ENCODE peak calls at places on chromosomes 11 and 22, in five cellular contexts. C is lower lobe of right lung, L is astrocyte of the spinal cord, E is GM06990, H is fibroblast of lung. F is an unnamed sample.

GRCh38 chr11:57469268-57469667 is 8.9 kb downstream of the RTN4RL2 start:
- DNase-seq in H (no peak), L (no peak), E (no peak), C (no peak), F (no peak)

GRCh38 chr22:50016988-50017700 is 4.6 kb upstream of the IL17REL start:
- DNase-seq in C (peak), H (no peak), L (no peak), E (peak), F (no peak)

GRCh38 chr11:83367745-83368144 is 81.6 kb upstream of the CCDC90B start:
- DNase-seq in C (no peak), H (no peak), L (no peak), E (no peak), F (no peak)

GRCh38 chr11:86365566-86365965 is 9.1 kb upstream of the CCDC81 start:
- DNase-seq in C (no peak), E (no peak), L (no peak), H (peak), F (peak)

GRCh38 chr11:94281321-94281720 is 23.1 kb upstream of the IZUMO1R start:
- DNase-seq in H (no peak), C (no peak), E (no peak), L (no peak), F (no peak)

GRCh38 chr22:29343313-29343805 is 27.9 kb upstream of the RASL10A start:
- DNase-seq in H (peak), E (no peak), L (peak), C (peak), F (peak)

GRCh38 chr11:69302447-69302846 is 8.5 kb downstream of the MYEOV start:
- DNase-seq in E (no peak), C (no peak), L (no peak), H (no peak), F (no peak)

GRCh38 chr11:102260241-102260640 is 57.0 kb upstream of the BIRC3 start:
- DNase-seq in L (peak), E (no peak), H (no peak), C (no peak), F (no peak)

GRCh38 chr22:18113680-18114394 is 3.2 kb downstream of the TUBA8 start:
- DNase-seq in C (no peak), E (no peak), H (no peak), L (no peak), F (no peak)

GRCh38 chr22:43393845-43394474 is 17.9 kb upstream of the MPPED1 start:
- DNase-seq in C (no peak), L (no peak), E (no peak), H (no peak), F (no peak)

GRCh38 chr11:122512688-122513087 is 142.8 kb upstream of the UBASH3B start:
- DNase-seq in L (no peak), H (no peak), E (no peak), C (no peak), F (no peak)

GRCh38 chr11:3665336-3666022 is 5.7 kb downstream of the CHRNA10 start:
- DNase-seq in E (no peak), H (no peak), C (no peak), L (no peak), F (no peak)

GRCh38 chr11:103673773-103674172 is 362.7 kb upstream of the DDI1 start:
- DNase-seq in L (peak), H (peak), E (no peak), C (no peak), F (peak)

GRCh38 chr11:132718711-132719641 is 813.3 kb downstream of the OPCML start:
- DNase-seq in C (no peak), E (no peak), H (no peak), L (peak), F (no peak)

DNA sequence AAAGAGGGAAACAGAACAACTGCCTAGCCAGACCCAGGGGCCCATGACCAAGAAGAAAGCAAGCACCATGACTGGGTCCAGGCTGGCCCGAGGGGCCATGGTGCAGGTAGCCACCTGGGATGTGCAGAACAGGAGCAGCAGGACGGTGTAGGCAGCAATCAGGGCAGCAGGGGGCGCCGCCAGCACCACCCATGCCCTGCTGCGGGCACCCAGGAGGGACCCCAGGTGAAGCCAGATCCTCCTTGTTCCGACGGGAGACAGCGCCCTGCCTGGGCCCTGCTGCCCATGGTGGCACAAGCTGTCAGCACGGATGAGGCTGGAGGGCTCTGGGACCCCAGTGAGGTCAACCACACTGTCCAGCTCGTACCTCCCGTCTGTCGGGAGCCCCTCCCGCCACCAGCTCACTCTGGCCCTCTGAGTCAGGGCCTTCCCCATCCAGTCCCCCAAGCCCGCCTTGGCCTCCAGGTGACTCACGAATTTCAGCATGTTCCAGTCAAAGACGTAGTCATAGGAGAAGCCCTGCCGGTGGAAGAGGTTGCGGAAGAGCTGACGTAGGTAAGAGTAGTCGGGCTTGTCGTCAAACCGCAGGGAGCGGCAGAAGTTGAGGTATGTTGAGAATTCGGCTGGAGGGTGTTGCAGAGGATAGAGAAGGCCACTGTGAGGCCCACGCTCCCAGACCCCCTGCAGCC is 18.8 kb downstream of the CSNK1E start:
- DNase-seq in E (no peak), H (peak), C (no peak), L (peak), F (peak)
- TF ChIP-seq CTCF in E (peak), H (peak), C (peak), L (peak), F (peak)

DNA sequence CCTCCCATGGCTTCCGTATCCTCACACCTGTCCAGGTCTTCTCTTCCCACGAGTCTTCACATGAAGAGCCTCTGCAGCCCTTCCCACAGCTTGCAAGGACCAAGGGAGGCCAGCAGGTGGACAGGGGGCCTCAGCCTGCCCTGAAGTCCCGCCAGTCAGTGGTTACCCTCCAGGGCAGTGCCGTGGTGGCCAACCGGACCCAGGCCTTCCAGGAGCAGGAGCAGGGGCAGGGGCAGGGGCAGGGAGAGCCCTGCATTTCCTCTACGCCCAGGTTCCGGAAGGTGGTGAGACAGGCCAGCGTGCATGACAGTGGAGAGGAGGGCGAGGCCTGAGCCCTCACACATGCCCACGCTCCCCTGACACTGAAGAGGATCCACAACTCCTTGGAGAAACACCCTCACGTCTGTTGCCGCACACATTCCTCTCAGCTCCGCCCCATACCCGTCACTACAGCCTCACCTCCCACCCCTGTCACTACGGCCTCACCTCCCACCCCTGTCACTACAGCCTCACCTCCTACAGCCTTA is 8.3 kb downstream of the SSH3 start:
- DNase-seq in L (no peak), H (no peak), C (no peak), E (no peak), F (no peak)
- H3K4me3 ChIP-seq in L (no peak), H (no peak), C (no peak), E (no peak), F (no peak)

GRCh38 chr11:67051945-67052488 is 4.6 kb upstream of the RHOD start:
- DNase-seq in C (no peak), E (no peak), H (no peak), L (no peak), F (no peak)

GRCh38 chr11:67053896-67054850 is 2.5 kb upstream of the RHOD start:
- DNase-seq in C (no peak), L (peak), H (peak), E (no peak), F (peak)

GRCh38 chr11:67052891-67053290 is 3.8 kb upstream of the RHOD start:
- DNase-seq in H (no peak), E (no peak), C (no peak), L (no peak), F (no peak)

GRCh38 chr11:67050139-67050538 is 6.5 kb upstream of the RHOD start:
- DNase-seq in C (no peak), E (no peak), H (no peak), L (no peak), F (no peak)

DNA sequence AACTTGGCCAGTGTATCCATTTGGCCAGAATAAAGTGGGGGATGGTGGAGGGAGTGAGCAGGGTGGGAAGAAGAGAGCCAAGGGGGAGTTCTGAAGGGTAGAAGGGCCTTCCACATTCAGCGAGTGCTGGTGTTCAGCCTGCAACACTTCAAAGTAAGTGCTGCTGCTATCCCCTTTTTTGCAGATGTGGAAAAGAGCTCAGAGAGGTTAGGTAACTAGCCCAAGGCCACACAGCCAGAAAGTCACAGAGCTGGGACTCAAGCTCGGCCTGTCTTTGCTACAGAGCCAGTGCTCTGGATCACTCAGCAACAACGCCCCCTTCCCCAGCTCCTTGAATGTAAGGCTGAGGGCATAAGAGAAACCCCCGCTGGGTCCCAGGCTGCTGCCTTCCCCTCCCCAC is 5.2 kb upstream of the RHOD start:
- DNase-seq in C (no peak), H (no peak), E (no peak), L (no peak), F (no peak)
- TF ChIP-seq CTCF in C (no peak), H (no peak), E (no peak), L (no peak), F (no peak)

GRCh38 chr22:33871935-33872334 is 48.3 kb downstream of the LARGE1 start:
- DNase-seq in L (no peak), E (no peak), C (no peak), H (no peak), F (peak)

GRCh38 chr22:33874206-33874605 is 46.1 kb downstream of the LARGE1 start:
- DNase-seq in H (no peak), E (no peak), C (no peak), L (no peak), F (no peak)

GRCh38 chr22:33873186-33873585 is 47.1 kb downstream of the LARGE1 start:
- DNase-seq in H (no peak), E (no peak), C (no peak), L (no peak), F (no peak)

GRCh38 chr22:33873666-33874065 is 46.6 kb downstream of the LARGE1 start:
- DNase-seq in H (no peak), E (no peak), L (no peak), C (no peak), F (no peak)

DNA sequence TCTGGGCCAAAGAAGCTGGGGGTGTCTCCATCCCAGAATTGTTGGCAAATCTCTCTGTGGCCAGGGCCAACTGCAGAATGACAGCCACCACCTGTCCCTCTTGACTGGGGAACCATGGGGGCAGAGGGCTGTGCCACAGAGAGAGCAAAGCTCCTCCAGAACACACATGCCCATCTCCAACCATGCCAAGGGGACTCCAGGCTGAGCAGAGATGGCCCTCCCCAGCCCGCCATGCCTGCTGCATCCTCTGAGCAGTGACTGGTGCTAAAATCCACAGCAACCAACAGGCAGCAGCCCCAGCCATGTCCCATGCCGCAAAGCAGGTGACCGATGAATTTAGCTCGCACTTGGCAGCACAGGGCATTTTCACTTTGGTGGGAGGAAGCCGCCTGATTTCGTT is 45.0 kb downstream of the LARGE1 start:
- DNase-seq in C (no peak), L (no peak), H (no peak), E (no peak), F (no peak)
- H3K4me3 ChIP-seq in C (no peak), L (no peak), H (no peak), E (no peak), F (no peak)

GRCh38 chr11:64520013-64520412 is 71.0 kb upstream of the SLC22A12 start:
- DNase-seq in L (no peak), C (no peak), E (no peak), H (no peak), F (no peak)

GRCh38 chr11:64519541-64519940 is 71.5 kb upstream of the SLC22A12 start:
- DNase-seq in H (no peak), E (no peak), L (no peak), C (no peak), F (no peak)

GRCh38 chr11:64518928-64519327 is 72.1 kb upstream of the SLC22A12 start:
- DNase-seq in E (no peak), L (no peak), C (no peak), H (no peak), F (no peak)

GRCh38 chr11:64514596-64514995 is 76.4 kb upstream of the SLC22A12 start:
- DNase-seq in E (no peak), L (no peak), C (no peak), H (no peak), F (no peak)

DNA sequence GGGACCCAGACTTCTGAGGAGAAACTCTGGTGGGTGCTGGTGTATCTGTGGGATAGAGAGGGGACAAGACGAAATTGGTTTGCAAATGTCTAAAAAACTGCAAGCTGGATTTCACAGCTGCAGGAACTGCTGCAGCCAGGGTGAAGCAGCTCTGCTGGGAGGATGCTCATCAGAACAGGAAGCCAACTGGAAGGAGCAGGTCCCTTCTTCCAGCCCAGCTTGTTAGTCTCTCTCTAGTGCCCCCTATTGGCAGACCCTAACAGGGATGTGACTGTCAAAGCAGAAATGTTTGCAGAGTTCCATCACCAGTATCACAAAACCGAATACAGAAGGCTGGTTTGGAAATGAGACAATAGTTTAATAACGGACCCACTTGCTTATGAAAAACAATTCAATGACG is 74.8 kb upstream of the SLC22A12 start:
- DNase-seq in E (no peak), H (no peak), L (no peak), C (no peak), F (no peak)
- TF ChIP-seq CTCF in E (peak), H (no peak), L (peak), C (no peak), F (peak)

DNA sequence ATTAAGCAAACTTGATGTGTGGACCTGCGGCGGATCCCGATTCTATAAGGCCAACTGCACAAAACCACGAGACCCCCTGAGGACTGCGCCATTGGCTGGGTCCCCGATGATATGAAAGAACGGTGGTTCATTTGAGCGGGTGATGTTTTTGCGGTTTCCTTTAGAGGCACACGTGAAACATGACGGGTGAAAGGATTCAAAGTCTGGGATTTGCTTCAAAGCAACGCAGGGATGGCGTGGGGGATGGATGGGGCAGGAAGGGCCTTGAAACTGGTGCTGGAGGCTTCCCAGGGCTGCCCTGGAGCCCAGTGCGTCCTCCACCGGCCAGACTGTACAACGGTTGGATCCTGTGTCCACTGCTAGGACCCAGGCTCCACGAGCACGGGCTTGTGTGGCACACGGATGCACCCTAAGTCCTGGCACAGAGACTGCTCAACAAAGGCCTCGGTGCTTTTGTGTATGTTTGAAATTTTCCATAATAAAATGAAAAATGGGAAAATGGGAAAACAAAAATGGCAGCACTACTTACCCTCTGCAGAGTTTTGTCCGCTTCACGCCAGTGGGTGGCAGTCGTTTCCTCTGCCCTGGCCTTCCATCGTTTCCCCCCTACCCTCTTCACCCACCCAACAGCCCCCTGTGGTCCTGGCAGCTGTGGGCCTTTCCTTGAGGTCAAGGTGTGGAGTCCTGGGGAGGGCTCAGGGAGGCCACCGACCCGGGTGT is 3.6 kb downstream of the ASCL2 start:
- DNase-seq in H (no peak), C (no peak), E (no peak), L (no peak), F (no peak)
- H3K4me3 ChIP-seq in H (no peak), C (no peak), E (no peak), L (no peak), F (no peak)

GRCh38 chr11:66279092-66279797 is 1.3 kb downstream of the CNIH2 start:
- DNase-seq in C (no peak), L (no peak), H (no peak), E (no peak), F (no peak)

GRCh38 chr11:66281776-66282467 is 3.9 kb downstream of the CNIH2 start:
- DNase-seq in E (no peak), C (no peak), L (no peak), H (no peak), F (no peak)

GRCh38 chr11:66278396-66279091 is 569 bp downstream of the CNIH2 start:
- DNase-seq in E (no peak), L (peak), H (no peak), C (no peak), F (no peak)

GRCh38 chr11:66281001-66281400 is 3.0 kb downstream of the CNIH2 start:
- DNase-seq in H (no peak), C (no peak), E (no peak), L (no peak), F (no peak)

GRCh38 chr11:66280428-66280827 is 2.5 kb downstream of the CNIH2 start:
- DNase-seq in C (no peak), H (no peak), L (peak), E (no peak), F (no peak)
- TF ChIP-seq CTCF in C (no peak), H (no peak), L (no peak), E (no peak), F (no peak)

DNA sequence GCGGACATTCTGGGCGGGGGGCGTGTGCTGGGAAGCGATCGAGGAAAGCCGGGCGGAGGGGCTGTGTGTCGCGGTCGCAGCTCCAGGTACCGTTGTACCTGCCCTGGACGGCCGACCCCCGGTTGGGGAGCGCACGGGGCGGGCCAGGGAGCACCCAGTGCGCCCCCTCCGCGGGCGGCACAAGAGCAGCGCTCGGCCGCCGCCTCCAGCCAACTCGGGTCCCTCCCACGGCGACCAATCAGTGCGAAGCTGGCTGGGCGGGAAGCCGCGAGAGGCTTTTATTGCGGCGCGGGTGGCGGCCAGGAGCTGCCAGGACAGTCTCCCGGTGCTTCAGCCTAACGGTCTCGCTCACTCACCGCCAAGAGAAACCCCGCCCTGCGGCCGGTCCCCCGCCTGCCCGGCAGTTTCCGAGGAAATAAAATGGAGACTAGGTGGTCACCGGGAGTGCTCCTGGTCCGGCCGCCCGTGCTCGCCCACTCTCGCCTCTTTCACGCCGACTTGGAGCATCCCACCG is 1.7 kb downstream of the NCAM1 start:
- DNase-seq in C (peak), L (peak), H (peak), E (peak), F (no peak)
- H3K4me3 ChIP-seq in C (peak), L (peak), H (peak), E (no peak), F (peak)